ENCODE peak calls at places on chromosome 13, in five cellular contexts. F, G, N, R and W are unnamed samples.

GRCh38 chr13:105914637-105915036 is 620.8 kb downstream of the EFNB2 start:
- DNase-seq in F (no peak), N (no peak), G (no peak), R (no peak), W (no peak)

GRCh38 chr13:98994080-98994479 is 16.2 kb upstream of the DOCK9 start:
- DNase-seq in F (no peak), N (no peak), G (no peak), R (no peak), W (no peak)

GRCh38 chr13:60398949-60399589 is 2.0 kb downstream of the TDRD3 start:
- DNase-seq in F (no peak), R (no peak), N (no peak), G (no peak), W (no peak)

GRCh38 chr13:99464441-99464949 is 36.8 kb upstream of the TM9SF2 start:
- DNase-seq in R (no peak), N (no peak), F (no peak), G (no peak), W (no peak)

GRCh38 chr13:30705672-30706071 is 29.7 kb upstream of the ALOX5AP start:
- DNase-seq in R (no peak), G (no peak), N (no peak), F (no peak), W (no peak)

GRCh38 chr13:105972306-105972721 is 563.1 kb downstream of the EFNB2 start:
- DNase-seq in N (no peak), R (no peak), G (no peak), F (no peak), W (no peak)

GRCh38 chr13:42486711-42487198 is 87.2 kb upstream of the TNFSF11 start:
- DNase-seq in N (no peak), R (no peak), F (peak; percentile 17), G (no peak), W (no peak)

GRCh38 chr13:32036131-32036695 is 4.6 kb downstream of the FRY start:
- DNase-seq in R (no peak), G (peak; percentile 23), N (no peak), F (no peak), W (no peak)

GRCh38 chr13:49877629-49878218 is 58.4 kb downstream of the SPRYD7 start:
- DNase-seq in N (no peak), R (no peak), F (no peak), G (no peak), W (no peak)

GRCh38 chr13:37187110-37187509 is 81.6 kb upstream of the CSNK1A1L start:
- DNase-seq in R (no peak), G (no peak), N (no peak), F (no peak), W (no peak)

GRCh38 chr13:66618702-66619101 is 611.4 kb downstream of the PCDH9 start:
- DNase-seq in F (peak; percentile 16), G (no peak), R (no peak), N (no peak), W (no peak)
- TF ChIP-seq CTCF in F (peak; percentile 34), G (no peak), R (no peak), N (no peak), W (peak; percentile 32)

DNA sequence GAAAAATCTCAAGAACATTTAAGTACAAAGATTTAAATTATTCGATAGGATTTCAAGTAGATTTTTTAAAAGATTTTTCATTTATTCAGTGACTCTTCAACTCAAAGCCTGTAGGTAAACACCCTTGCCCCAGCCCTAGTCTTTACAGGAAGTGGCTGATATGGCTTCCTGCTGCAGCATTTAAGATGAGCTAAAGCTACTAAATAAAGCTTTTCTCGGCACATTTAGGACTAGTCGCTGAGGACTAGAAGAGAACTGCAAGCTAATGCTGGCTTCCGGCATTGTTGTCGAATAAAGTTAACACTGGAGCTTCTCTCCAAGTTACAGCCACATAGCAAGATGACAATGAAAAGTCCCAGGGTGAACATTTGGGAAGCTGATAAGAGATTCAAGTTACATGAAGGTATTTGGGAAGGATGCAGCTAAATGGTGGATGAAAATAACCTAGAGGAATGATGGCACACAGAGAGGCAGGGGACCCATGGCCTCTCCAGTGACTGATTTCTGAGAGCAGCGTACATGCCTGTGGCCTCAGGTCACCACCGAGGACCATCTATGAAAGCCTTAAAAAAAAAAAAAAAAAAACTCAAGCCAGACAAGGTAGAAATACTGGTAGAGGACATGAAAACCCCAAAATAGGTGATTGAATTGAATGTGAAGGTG is 155.6 kb downstream of the DCT start:
- DNase-seq in N (no peak), R (no peak), F (no peak), G (no peak), W (no peak)
- H3K4me1 ChIP-seq in N (peaks cover 6% of the 10 kb centered on the region), R (no peaks in the 10 kb centered on the region), F (no peaks in the 10 kb centered on the region), G (peaks cover 15% of the 10 kb centered on the region), W (no peaks in the 10 kb centered on the region)

GRCh38 chr13:72645521-72645920 is 81.9 kb downstream of the MZT1 start:
- DNase-seq in N (no peak), R (no peak), F (no peak), G (no peak), W (no peak)

GRCh38 chr13:72648513-72649065 is 78.8 kb downstream of the MZT1 start:
- DNase-seq in R (no peak), F (no peak), N (no peak), G (no peak), W (no peak)

GRCh38 chr13:72656357-72656756 is 71.1 kb downstream of the MZT1 start:
- DNase-seq in F (no peak), R (no peak), N (no peak), G (no peak), W (no peak)

GRCh38 chr13:72652681-72653080 is 74.7 kb downstream of the MZT1 start:
- DNase-seq in R (no peak), N (no peak), F (no peak), G (no peak), W (no peak)

DNA sequence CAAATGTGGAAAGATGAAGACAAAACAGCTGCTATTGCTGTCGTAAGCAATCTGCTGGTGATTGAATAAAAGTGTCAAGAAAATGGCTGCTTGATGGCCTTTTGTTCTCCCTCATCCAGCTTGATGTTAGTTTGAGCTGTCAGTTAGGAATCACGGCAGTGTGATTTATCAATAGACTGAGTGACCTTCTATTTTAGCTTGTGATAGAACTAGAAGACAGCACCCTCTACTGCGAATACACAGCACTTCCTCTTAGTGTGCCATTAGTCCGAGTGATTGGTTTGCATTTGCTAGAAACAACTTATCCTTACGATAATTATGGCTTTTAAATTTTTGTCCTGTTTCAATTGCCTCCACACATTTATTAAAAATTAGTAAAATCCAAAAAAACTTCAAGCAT is 76.2 kb downstream of the MZT1 start:
- DNase-seq in F (no peak), N (no peak), G (no peak), R (no peak), W (no peak)
- TF ChIP-seq CTCF in F (no peak), N (no peak), G (no peak), R (no peak), W (no peak)

DNA sequence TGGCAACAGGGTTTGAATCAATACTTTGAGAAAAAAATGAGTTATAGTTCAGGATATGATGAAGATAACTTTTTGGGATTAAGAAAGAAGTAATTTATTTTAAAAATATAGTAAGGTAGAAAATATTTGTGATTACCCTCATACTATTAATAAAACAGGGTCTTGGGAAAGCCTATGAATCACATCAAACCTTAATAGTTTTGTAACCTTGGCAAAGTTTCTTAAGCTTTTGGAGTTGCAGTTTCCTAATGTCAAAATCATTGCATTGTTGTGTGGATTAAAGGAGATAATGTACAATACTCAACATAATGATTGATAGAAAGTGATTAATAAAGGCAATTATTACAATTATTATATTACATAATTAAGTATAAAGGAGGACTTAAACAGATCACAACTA is 149.0 kb downstream of the LMO7 start:
- DNase-seq in R (no peak), N (no peak), F (no peak), G (no peak), W (no peak)
- H3K4me1 ChIP-seq in R (peaks cover 25% of the 10 kb centered on the region), N (peaks cover 22% of the 10 kb centered on the region), F (peaks cover 69% of the 10 kb centered on the region), G (peaks cover 50% of the 10 kb centered on the region), W (peaks cover 15% of the 10 kb centered on the region)

DNA sequence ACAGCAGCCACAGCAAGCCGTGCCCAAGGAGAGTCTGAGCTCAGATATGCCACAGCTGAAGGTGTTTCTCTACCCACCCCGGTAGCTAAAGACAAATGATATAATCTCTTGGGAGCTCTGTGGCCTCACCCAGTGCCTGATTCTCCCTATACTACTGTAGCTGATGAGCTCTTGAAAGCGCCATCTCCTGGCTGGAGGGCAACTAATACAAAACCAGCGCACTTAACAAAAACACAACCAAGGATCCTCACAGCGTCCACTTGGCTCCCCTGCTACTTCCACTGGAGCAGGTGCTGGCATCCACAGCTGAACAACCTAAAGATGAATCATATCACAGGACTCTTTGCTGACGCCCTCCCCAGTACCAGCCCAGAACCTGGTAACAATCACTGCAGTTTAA is 1212.0 kb downstream of the PCDH17 start:
- DNase-seq in R (no peak), G (no peak), F (no peak), N (no peak), W (no peak)
- TF ChIP-seq CTCF in R (no peak), G (no peak), F (no peak), N (no peak), W (no peak)

GRCh38 chr13:24115671-24116070 is 44.8 kb upstream of the SPATA13 start:
- DNase-seq in G (no peak), N (no peak), F (no peak), R (no peak), W (no peak)
- H3K4me1 ChIP-seq in G (peaks cover 5% of the 10 kb centered on the region), N (peaks cover 16% of the 10 kb centered on the region), F (no peaks in the 10 kb centered on the region), R (no peaks in the 10 kb centered on the region), W (peaks cover 13% of the 10 kb centered on the region)

GRCh38 chr13:110358381-110358780 is 51.3 kb downstream of the COL4A2 start:
- DNase-seq in R (no peak), G (no peak), N (no peak), F (no peak), W (no peak)
- TF ChIP-seq CTCF in R (no peak), G (no peak), N (no peak), F (no peak), W (no peak)

GRCh38 chr13:110246530-110246929 is 60.4 kb downstream of the COL4A1 start:
- DNase-seq in R (no peak), N (no peak), F (no peak), G (no peak), W (no peak)
- H3K4me1 ChIP-seq in R (no peaks in the 10 kb centered on the region), N (peaks cover 96% of the 10 kb centered on the region), F (peaks cover 12% of the 10 kb centered on the region), G (peaks cover 97% of the 10 kb centered on the region), W (peaks cover 93% of the 10 kb centered on the region)